ENCODE peak calls at places on chromosomes 13 and 19, in five cellular contexts. Z is HepG2, Y is WTC11, J is K562, R is GM12878. W is an unnamed sample.
A peak's percentile ranks its signal among the peaks of the same experiment; 100 is the strongest.

GRCh38 chr19:45051929-45052579 is 13.2 kb downstream of the CLASRP start:
- DNase-seq in Z (no peak), Y (no peak), J (no peak), R (no peak), W (no peak)

GRCh38 chr13:78659450-78660110 is 625 bp upstream of the OBI1 start:
- DNase-seq in Z (no peak), Y (no peak), J (no peak), R (no peak), W (peak; percentile 1)

GRCh38 chr19:16197188-16197621 is 506 bp upstream of the AP1M1 start:
- DNase-seq in Z (peak; percentile 61), Y (no peak), J (no peak), R (no peak), W (no peak)

GRCh38 chr13:113754691-113755090 is 4.3 kb upstream of the TMEM255B start:
- DNase-seq in Z (no peak), Y (no peak), J (no peak), R (no peak), W (no peak)

GRCh38 chr19:7356899-7357627 is 8.3 kb downstream of the ARHGEF18 start:
- DNase-seq in Z (no peak), Y (no peak), J (no peak), R (no peak), W (no peak)

GRCh38 chr19:55647732-55648656 is at the start of gene CCDC106:
- DNase-seq in Z (peak; percentile 55), Y (peak; percentile 85), J (peak; percentile 83), R (no peak), W (peak; percentile 77)

GRCh38 chr19:16325671-16326400 is 1.2 kb downstream of the KLF2 start:
- DNase-seq in Z (no peak), Y (peak; percentile 79), J (no peak), R (no peak), W (peak; percentile 43)

GRCh38 chr19:42122691-42123607 is 9.3 kb downstream of the POU2F2 start:
- DNase-seq in Z (no peak), Y (no peak), J (no peak), R (peak; percentile 68), W (no peak)

GRCh38 chr19:56309511-56310185 is 5.0 kb downstream of the ZSCAN5A start:
- DNase-seq in Z (peak; percentile 39), Y (peak; percentile 91), J (peak; percentile 87), R (no peak), W (peak; percentile 64)

GRCh38 chr13:76852991-76853390 is 33.2 kb downstream of the KCTD12 start:
- DNase-seq in Z (no peak), Y (no peak), J (no peak), R (no peak), W (no peak)

GRCh38 chr13:48602296-48603040 is 51.3 kb upstream of the CYSLTR2 start:
- DNase-seq in Z (no peak), Y (no peak), J (no peak), R (no peak), W (no peak)

GRCh38 chr13:51303063-51303552 is 36.4 kb upstream of the SERPINE3 start:
- DNase-seq in Z (no peak), Y (peak; percentile 58), J (no peak), R (no peak), W (no peak)

GRCh38 chr13:38350114-38350617 is 515 bp downstream of the UFM1 start:
- DNase-seq in Z (peak; percentile 49), Y (peak; percentile 42), J (peak; percentile 54), R (no peak), W (peak; percentile 25)

GRCh38 chr19:35107541-35107939 is 8.1 kb upstream of the FXYD3 start:
- DNase-seq in Z (peak; percentile 90), Y (no peak), J (peak; percentile 73), R (no peak), W (peak; percentile 55)

GRCh38 chr19:827314-827709 is 325 bp upstream of the AZU1 start:
- DNase-seq in Z (no peak), Y (no peak), J (no peak), R (no peak), W (no peak)

GRCh38 chr13:94332360-94333040 is 147.0 kb downstream of the DCT start:
- DNase-seq in Z (no peak), Y (no peak), J (no peak), R (no peak), W (no peak)

GRCh38 chr19:778910-779653 is 18.2 kb upstream of the PTBP1 start:
- DNase-seq in Z (peak; percentile 81), Y (no peak), J (no peak), R (no peak), W (peak; percentile 52)

GRCh38 chr19:12833418-12833746 is 997 bp downstream of the RTBDN start:
- DNase-seq in Z (no peak), Y (no peak), J (no peak), R (no peak), W (no peak)

GRCh38 chr19:43596842-43597461 is 557 bp downstream of the ZNF576 start:
- DNase-seq in Z (no peak), Y (no peak), J (no peak), R (no peak), W (no peak)

GRCh38 chr19:15828121-15828620 is 12.7 kb upstream of the OR10H1 start:
- DNase-seq in Z (no peak), Y (no peak), J (peak; percentile 74), R (no peak), W (no peak)

GRCh38 chr13:97962887-97963286 is 9.4 kb downstream of the IPO5 start:
- DNase-seq in Z (no peak), Y (no peak), J (no peak), R (no peak), W (no peak)

GRCh38 chr19:558770-559439 is 13.5 kb upstream of the BSG start:
- DNase-seq in Z (peak; percentile 23), Y (no peak), J (no peak), R (no peak), W (no peak)

GRCh38 chr19:13964776-13965175 is 12.5 kb downstream of the DCAF15 start:
- DNase-seq in Z (no peak), Y (no peak), J (no peak), R (no peak), W (no peak)

GRCh38 chr13:75704194-75704941 is 68.2 kb downstream of the LMO7 start:
- DNase-seq in Z (no peak), Y (no peak), J (no peak), R (no peak), W (no peak)

GRCh38 chr19:45601115-45601514 is 897 bp downstream of the GPR4 start:
- DNase-seq in Z (no peak), Y (no peak), J (no peak), R (no peak), W (no peak)

GRCh38 chr13:19606152-19606551 is 27.3 kb upstream of the MPHOSPH8 start:
- DNase-seq in Z (no peak), Y (no peak), J (no peak), R (no peak), W (peak; percentile 17)

GRCh38 chr19:47637550-47637949 is 28.6 kb downstream of the BICRA start:
- DNase-seq in Z (no peak), Y (no peak), J (no peak), R (no peak), W (no peak)

GRCh38 chr13:110677731-110678545 is 28.0 kb downstream of the CARS2 start:
- DNase-seq in Z (no peak), Y (no peak), J (no peak), R (no peak), W (no peak)

GRCh38 chr19:46615966-46616365 is 8.9 kb downstream of the PTGIR start:
- DNase-seq in Z (no peak), Y (no peak), J (no peak), R (no peak), W (no peak)

GRCh38 chr13:74145249-74145970 is 11.2 kb upstream of the KLF12 start:
- DNase-seq in Z (no peak), Y (no peak), J (no peak), R (no peak), W (no peak)

GRCh38 chr13:43377955-43378354 is 354.6 kb downstream of the DNAJC15 start:
- DNase-seq in Z (no peak), Y (no peak), J (no peak), R (no peak), W (no peak)
- TF ChIP-seq ESRRA in Z (no peak), Y (no peak), J (no peak), R (no peak), W (no peak)

DNA sequence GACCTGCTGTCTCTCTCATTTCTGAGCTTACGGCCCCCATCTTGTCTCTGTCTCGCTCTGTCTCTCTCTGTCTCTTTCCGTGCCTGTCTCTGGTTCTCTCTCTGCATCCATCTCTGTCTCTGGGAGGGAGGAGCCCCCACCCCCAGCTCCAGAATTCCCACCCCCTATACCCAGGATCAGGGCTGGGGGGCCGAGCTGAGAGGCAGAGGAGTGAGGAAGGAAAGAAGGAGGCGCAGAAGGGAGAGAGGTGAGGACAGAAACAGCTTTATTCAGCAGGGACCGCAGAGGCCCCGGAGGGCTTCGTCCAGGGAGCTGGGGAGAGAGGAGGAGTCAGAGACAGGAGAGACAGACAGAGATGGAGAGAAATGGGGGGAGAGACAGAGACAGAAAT is 14.0 kb downstream of the JOSD2 start:
- DNase-seq in Z (no peak), Y (no peak), J (no peak), R (no peak), W (no peak)
- TF ChIP-seq ESRRA in Z (no peak), Y (no peak), J (no peak), R (no peak), W (no peak)

GRCh38 chr13:30034448-30034795 is 184.0 kb upstream of the UBL3 start:
- DNase-seq in Z (no peak), Y (no peak), J (no peak), R (no peak), W (no peak)
- TF ChIP-seq ESRRA in Z (no peak), Y (no peak), J (no peak), R (no peak), W (no peak)

GRCh38 chr13:112693831-112694497 is 4.1 kb downstream of the ATP11A start:
- DNase-seq in Z (no peak), Y (peak; percentile 10), J (no peak), R (no peak), W (no peak)
- TF ChIP-seq ESRRA in Z (no peak), Y (no peak), J (no peak), R (no peak), W (no peak)

DNA sequence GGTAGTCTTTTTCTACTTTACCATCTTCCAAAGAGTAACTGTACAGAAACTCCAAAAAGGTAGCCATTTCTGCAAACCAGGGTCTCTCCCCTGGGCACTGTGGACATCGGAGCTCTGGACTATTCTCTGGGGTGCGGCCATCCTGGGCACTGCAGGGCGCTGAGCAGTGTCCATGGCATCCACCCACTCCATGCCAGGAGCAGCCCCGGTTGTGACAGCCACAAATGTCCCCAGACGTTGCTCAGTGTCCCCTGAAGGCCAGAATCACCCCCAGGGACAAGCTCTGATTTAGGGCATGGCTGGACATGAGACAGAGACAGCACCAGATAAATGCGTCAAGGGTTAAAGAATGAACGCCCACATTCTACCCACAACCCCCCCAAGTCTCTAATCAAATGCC is 9.0 kb downstream of the GNG7 start:
- DNase-seq in Z (no peak), Y (no peak), J (no peak), R (no peak), W (no peak)
- TF ChIP-seq ESRRA in Z (no peak), Y (no peak), J (no peak), R (no peak), W (no peak)

DNA sequence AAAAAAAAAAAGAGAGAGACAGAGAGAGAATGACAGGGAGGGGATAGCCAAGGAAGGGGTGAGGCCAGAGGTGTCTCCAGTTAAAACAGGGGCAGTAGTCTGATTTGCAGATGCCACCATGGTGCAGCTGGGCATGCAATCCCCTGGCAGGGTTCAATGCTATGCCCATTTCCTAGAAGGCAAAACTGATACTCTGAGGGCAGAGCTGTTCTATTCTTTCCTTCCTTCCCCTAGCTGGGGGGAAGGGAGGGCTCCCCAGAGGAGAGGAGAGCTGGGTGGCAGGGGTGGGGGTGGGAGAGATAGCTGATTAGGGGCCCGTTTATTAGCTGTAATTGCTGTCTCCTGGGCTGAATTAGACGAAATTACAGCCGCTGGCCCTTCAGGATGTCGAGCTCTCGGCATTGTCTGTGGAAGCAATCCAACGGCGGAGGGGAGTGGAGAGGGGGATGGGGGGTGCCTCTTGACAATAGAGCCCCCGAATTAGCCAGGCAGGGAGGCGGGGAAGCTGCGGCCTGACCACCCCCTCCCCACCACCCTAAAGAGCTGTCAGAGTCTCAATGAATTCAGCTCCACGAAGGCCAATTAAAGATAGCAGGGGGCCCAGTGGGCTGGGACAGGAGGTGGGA is 14.4 kb upstream of the DPP9 start:
- DNase-seq in Z (no peak), Y (no peak), J (no peak), R (no peak), W (no peak)
- TF ChIP-seq ESRRA in Z (no peak), Y (no peak), J (no peak), R (no peak), W (no peak)